ENCODE peak calls at places on chromosomes 16 and 17, in five cellular contexts. F, L, K, Y and C are unnamed samples.
A peak's percentile ranks its signal among the peaks of the same experiment; 100 is the strongest.

GRCh38 chr16:10579965-10580918 is at the start of gene EMP2:
- DNase-seq in F (peak; percentile 24), L (peak; percentile 50), K (no peak), Y (peak; percentile 92), C (peak; percentile 55)

GRCh38 chr17:50051082-50051576 is 4.8 kb upstream of the ITGA3 start:
- DNase-seq in F (no peak), L (peak; percentile 88), K (no peak), Y (no peak), C (peak; percentile 99)

GRCh38 chr16:10465821-10466220 is 80.0 kb downstream of the ATF7IP2 start:
- DNase-seq in F (no peak), L (peak; percentile 41), K (no peak), Y (no peak), C (no peak)

GRCh38 chr16:56985962-56986360 is 3.4 kb upstream of the NLRC5 start:
- DNase-seq in F (no peak), L (no peak), K (no peak), Y (no peak), C (no peak)

GRCh38 chr17:69913241-69914015 is 161.6 kb upstream of the KCNJ16 start:
- DNase-seq in F (no peak), L (peak; percentile 28), K (no peak), Y (no peak), C (no peak)

GRCh38 chr16:67173808-67174705 is 3.7 kb downstream of the NOL3 start:
- DNase-seq in F (peak; percentile 60), L (peak; percentile 88), K (peak; percentile 41), Y (peak; percentile 87), C (peak; percentile 47)

GRCh38 chr17:39979021-39979660 is 1.5 kb upstream of the PSMD3 start:
- DNase-seq in F (no peak), L (peak; percentile 95), K (no peak), Y (no peak), C (peak; percentile 80)

GRCh38 chr17:44972953-44973352 is 4.8 kb upstream of the C1QL1 start:
- DNase-seq in F (no peak), L (no peak), K (no peak), Y (no peak), C (peak; percentile 95)

GRCh38 chr17:68325961-68326360 is 34.7 kb downstream of the ARSG start:
- DNase-seq in F (no peak), L (no peak), K (no peak), Y (no peak), C (no peak)

GRCh38 chr16:86567701-86568571 is 1.3 kb downstream of the FOXC2 start:
- DNase-seq in F (no peak), L (peak; percentile 65), K (no peak), Y (peak; percentile 67), C (no peak)

GRCh38 chr17:3949418-3949817 is 14.8 kb downstream of the ATP2A3 start:
- DNase-seq in F (no peak), L (no peak), K (no peak), Y (no peak), C (no peak)

GRCh38 chr17:53659181-53659580 is 163.5 kb upstream of the KIF2B start:
- DNase-seq in F (no peak), L (no peak), K (no peak), Y (no peak), C (no peak)

GRCh38 chr17:855594-855993 is 73.4 kb downstream of the MRM3 start:
- DNase-seq in F (no peak), L (no peak), K (no peak), Y (no peak), C (no peak)

GRCh38 chr17:47982645-47983440 is 11.9 kb downstream of the CDK5RAP3 start:
- DNase-seq in F (no peak), L (no peak), K (no peak), Y (no peak), C (peak; percentile 34)

GRCh38 chr17:66331038-66331816 is 28.8 kb downstream of the PRKCA start:
- DNase-seq in F (no peak), L (no peak), K (no peak), Y (no peak), C (no peak)

GRCh38 chr17:31256936-31257335 is 40.1 kb downstream of the OMG start:
- DNase-seq in F (no peak), L (no peak), K (no peak), Y (no peak), C (no peak)

GRCh38 chr17:76822184-76822778 is 45.9 kb upstream of the MGAT5B start:
- DNase-seq in F (no peak), L (no peak), K (peak; percentile 5), Y (no peak), C (no peak)

GRCh38 chr16:19881783-19882182 is 2.9 kb downstream of the GPRC5B start:
- DNase-seq in F (no peak), L (no peak), K (no peak), Y (no peak), C (no peak)

GRCh38 chr16:63363738-63364137 is 1327.5 kb upstream of the CDH8 start:
- DNase-seq in F (no peak), L (no peak), K (no peak), Y (no peak), C (no peak)

GRCh38 chr17:55200904-55201608 is 63.7 kb upstream of the HLF start:
- DNase-seq in F (no peak), L (no peak), K (no peak), Y (no peak), C (no peak)